ENCODE peak calls at places on chromosomes 3 and 15, in seven cellular contexts. J, T, O, B, A, M and X are unnamed samples.

GRCh38 chr15:31365655-31366127 is 39.1 kb downstream of the KLF13 start:
- DNase-seq in J (peak), T (peak), O (no peak), B (no peak), A (peak), M (peak), X (no peak)

GRCh38 chr3:42501321-42501680 is 1.1 kb upstream of the VIPR1 start:
- DNase-seq in J (no peak), T (peak), O (no peak), B (no peak), A (no peak), M (no peak), X (no peak)

GRCh38 chr15:36753173-36753572 is 173.7 kb downstream of the CDIN1 start:
- DNase-seq in J (no peak), T (peak), O (no peak), B (no peak), A (no peak), M (no peak), X (no peak)

GRCh38 chr15:49645277-49645676 is 24.4 kb downstream of the DTWD1 start:
- DNase-seq in J (no peak), T (no peak), O (no peak), B (no peak), A (peak), M (no peak), X (no peak)

GRCh38 chr15:98077186-98077585 is 116.7 kb downstream of the ARRDC4 start:
- DNase-seq in J (peak), T (peak), O (no peak), B (peak), A (peak), M (no peak), X (no peak)

GRCh38 chr15:93143186-93143585 is 54.2 kb upstream of the RGMA start:
- DNase-seq in J (no peak), T (no peak), O (no peak), B (no peak), A (no peak), M (no peak), X (no peak)

GRCh38 chr3:187136347-187136746 is 2.9 kb downstream of the RPL39L start:
- DNase-seq in J (no peak), T (no peak), O (no peak), B (no peak), A (no peak), M (no peak), X (no peak)

GRCh38 chr3:107524214-107525100 is 1.7 kb downstream of the BBX start:
- DNase-seq in J (peak), T (peak), O (peak), B (peak), A (peak), M (peak), X (no peak)

GRCh38 chr3:76429536-76430177 is 610.2 kb upstream of the ROBO2 start:
- DNase-seq in J (no peak), T (no peak), O (no peak), B (no peak), A (no peak), M (no peak), X (no peak)

GRCh38 chr3:43692085-43692484 is 1.3 kb downstream of the ABHD5 start:
- DNase-seq in J (peak), T (no peak), O (no peak), B (no peak), A (no peak), M (no peak), X (no peak)

GRCh38 chr15:29226431-29227216 is 43.0 kb downstream of the NSMCE3 start:
- DNase-seq in J (no peak), T (peak), O (peak), B (no peak), A (no peak), M (no peak), X (no peak)

GRCh38 chr15:64502537-64502936 is 42.2 kb downstream of the ZNF609 start:
- DNase-seq in J (peak), T (no peak), O (no peak), B (no peak), A (no peak), M (no peak), X (no peak)

GRCh38 chr3:194607592-194608386 is 25.4 kb downstream of the TMEM44 start:
- DNase-seq in J (no peak), T (no peak), O (no peak), B (no peak), A (no peak), M (no peak), X (no peak)

GRCh38 chr3:64229903-64230302 is 4.6 kb upstream of the PRICKLE2 start:
- DNase-seq in J (peak), T (no peak), O (no peak), B (peak), A (no peak), M (no peak), X (no peak)

GRCh38 chr3:52891615-52892081 is 5.7 kb downstream of the STIMATE start:
- DNase-seq in J (peak), T (no peak), O (peak), B (no peak), A (peak), M (no peak), X (no peak)

GRCh38 chr3:98900265-98901031 is 1.0 kb downstream of the DCBLD2 start:
- DNase-seq in J (no peak), T (no peak), O (no peak), B (no peak), A (no peak), M (no peak), X (no peak)

GRCh38 chr15:66462630-66463029 is 34.9 kb downstream of the SNAPC5 start:
- DNase-seq in J (no peak), T (peak), O (no peak), B (no peak), A (no peak), M (no peak), X (no peak)

GRCh38 chr3:38139652-38140051 is 1.2 kb downstream of the MYD88 start:
- DNase-seq in J (no peak), T (no peak), O (no peak), B (no peak), A (no peak), M (no peak), X (no peak)

GRCh38 chr15:85570331-85570730 is 189.9 kb downstream of the AKAP13 start:
- DNase-seq in J (no peak), T (no peak), O (no peak), B (no peak), A (no peak), M (no peak), X (no peak)

GRCh38 chr3:22765679-22766078 is 437.4 kb upstream of the UBE2E2 start:
- DNase-seq in J (no peak), T (no peak), O (no peak), B (no peak), A (no peak), M (no peak), X (no peak)

GRCh38 chr3:59818033-59818936 is 768.5 kb upstream of the CFAP20DC start:
- DNase-seq in J (peak), T (peak), O (peak), B (peak), A (peak), M (no peak), X (peak)

GRCh38 chr15:86328658-86329057 is 249.0 kb downstream of the AGBL1 start:
- DNase-seq in J (no peak), T (peak), O (no peak), B (no peak), A (no peak), M (no peak), X (no peak)

GRCh38 chr3:60697132-60697531 is 554.1 kb downstream of the FHIT start:
- DNase-seq in J (no peak), T (no peak), O (no peak), B (no peak), A (no peak), M (no peak), X (no peak)